ENCODE peak calls at places on chromosome 11, in nine cellular contexts. B is right lobe of liver, J is pancreas, W is kidney epithelial cell, I is HCT116, K is tibial nerve, R is AG04450, D is PC-9, P is astrocyte of the cerebellum. G is an unnamed sample.

GRCh38 chr11:113475160-113475761 is at the start of gene DRD2:
- DNase-seq in W (no peak), I (no peak), B (no peak), R (no peak), K (no peak), J (no peak), P (no peak), D (no peak), G (no peak)

GRCh38 chr11:832529-833113 is at the start of gene CD151:
- DNase-seq in W (no peak), J (peak; percentile 76), K (no peak), D (peak; percentile 60), B (no peak), R (no peak), I (no peak), P (no peak), G (no peak)

GRCh38 chr11:61949169-61950034 is 749 bp upstream of the BEST1 start:
- DNase-seq in K (peak; percentile 76), D (no peak), P (peak; percentile 49), J (peak; percentile 84), W (no peak), B (no peak), I (peak; percentile 81), R (peak; percentile 95), G (peak; percentile 59)

GRCh38 chr11:32213223-32213622 is 122.3 kb downstream of the RCN1 start:
- DNase-seq in P (peak; percentile 55), J (no peak), R (peak; percentile 23), B (no peak), I (no peak), D (no peak), K (no peak), W (peak; percentile 58), G (peak; percentile 10)

GRCh38 chr11:61682093-61682732 is 2.0 kb downstream of the DAGLA start:
- DNase-seq in B (no peak), I (no peak), P (no peak), R (no peak), J (peak; percentile 88), W (no peak), K (no peak), D (peak; percentile 37), G (no peak)

GRCh38 chr11:94787798-94788197 is 19.6 kb downstream of the AMOTL1 start:
- DNase-seq in R (no peak), P (no peak), D (no peak), W (no peak), J (peak; percentile 71), K (no peak), I (no peak), B (peak; percentile 78), G (no peak)

GRCh38 chr11:2276999-2277328 is 6.6 kb upstream of the ASCL2 start:
- DNase-seq in J (no peak), D (no peak), W (no peak), I (no peak), P (no peak), R (no peak), B (no peak), K (no peak), G (no peak)

GRCh38 chr11:36469881-36470802 is 39.9 kb downstream of the TRAF6 start:
- DNase-seq in R (no peak), I (no peak), K (no peak), P (no peak), D (no peak), W (peak; percentile 59), J (no peak), B (no peak), G (no peak)

GRCh38 chr11:76654980-76655379 is 15.6 kb downstream of the LRRC32 start:
- DNase-seq in J (no peak), D (no peak), K (no peak), R (no peak), W (no peak), P (no peak), B (peak; percentile 28), I (no peak), G (no peak)

GRCh38 chr11:72553748-72554147 is 119.4 kb upstream of the CLPB start:
- DNase-seq in K (no peak), J (no peak), P (no peak), R (no peak), B (no peak), W (no peak), D (no peak), I (no peak), G (no peak)

GRCh38 chr11:35811783-35812182 is 132.1 kb upstream of the LDLRAD3 start:
- DNase-seq in R (no peak), I (no peak), J (no peak), W (no peak), D (no peak), K (no peak), B (no peak), P (no peak), G (no peak)

GRCh38 chr11:66882540-66882939 is 25.7 kb downstream of the LRFN4 start:
- DNase-seq in P (no peak), B (peak; percentile 73), W (no peak), I (no peak), D (no peak), K (no peak), J (no peak), R (no peak), G (no peak)

GRCh38 chr11:108616549-108616948 is 23.0 kb upstream of the EXPH5 start:
- DNase-seq in R (no peak), D (peak; percentile 66), B (no peak), K (no peak), I (peak; percentile 96), J (no peak), P (peak; percentile 69), W (peak; percentile 99), G (peak; percentile 43)

GRCh38 chr11:44760917-44761545 is 34.3 kb downstream of the TSPAN18 start:
- DNase-seq in R (peak; percentile 52), D (no peak), K (no peak), I (peak; percentile 44), B (peak; percentile 34), P (peak; percentile 23), W (peak; percentile 64), J (no peak), G (no peak)

GRCh38 chr11:103877221-103877620 is 159.2 kb upstream of the DDI1 start:
- DNase-seq in K (no peak), R (no peak), P (no peak), W (no peak), I (no peak), B (no peak), J (no peak), D (no peak), G (no peak)

GRCh38 chr11:103871923-103872551 is 164.4 kb upstream of the DDI1 start:
- DNase-seq in W (no peak), R (no peak), I (no peak), D (no peak), J (no peak), K (no peak), P (no peak), B (no peak), G (no peak)

GRCh38 chr11:103875855-103876510 is 160.5 kb upstream of the DDI1 start:
- DNase-seq in K (no peak), B (no peak), W (no peak), J (no peak), I (no peak), R (no peak), D (no peak), P (no peak), G (no peak)

GRCh38 chr11:103870821-103871309 is 165.6 kb upstream of the DDI1 start:
- DNase-seq in K (peak; percentile 55), R (no peak), W (no peak), B (no peak), D (no peak), P (no peak), J (no peak), I (no peak), G (no peak)

DNA sequence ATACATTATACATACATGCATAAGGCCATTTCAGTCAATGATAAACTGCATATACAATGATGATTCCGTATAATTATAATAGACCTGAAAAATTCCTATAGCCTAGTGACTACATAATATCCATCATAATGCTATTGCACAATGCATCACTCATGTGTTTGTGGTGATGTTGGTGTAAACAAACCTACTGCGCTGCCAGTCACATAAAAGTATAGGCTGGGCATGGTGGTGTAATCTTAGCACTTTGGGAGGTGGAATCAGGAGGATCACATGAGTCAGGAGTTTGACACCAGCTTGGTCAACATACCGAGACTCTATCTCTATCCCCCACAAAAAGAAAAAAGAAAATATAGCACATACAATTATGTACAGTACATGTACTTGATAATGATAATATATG is 163.7 kb upstream of the DDI1 start:
- DNase-seq in P (no peak), I (no peak), B (no peak), R (no peak), D (no peak), K (no peak), W (no peak), J (no peak), G (no peak)
- H3K4me3 ChIP-seq in P (no peak overlapping the region), I (no peak overlapping the region), B (no peak overlapping the region), R (no peak overlapping the region), D (no peak overlapping the region), K (no peak overlapping the region), W (no peak overlapping the region), J (no peak overlapping the region), G (no peak overlapping the region)

GRCh38 chr11:104260456-104260855 is 96.5 kb upstream of the PDGFD start:
- DNase-seq in D (no peak), B (no peak), P (no peak), K (no peak), J (no peak), R (no peak), W (no peak), I (no peak), G (no peak)

GRCh38 chr11:104254347-104254746 is 90.4 kb upstream of the PDGFD start:
- DNase-seq in W (no peak), K (no peak), P (no peak), D (peak; percentile 3), I (peak; percentile 46), R (no peak), J (peak; percentile 28), B (no peak), G (peak; percentile 7)

GRCh38 chr11:104259121-104259610 is 95.2 kb upstream of the PDGFD start:
- DNase-seq in B (no peak), J (no peak), W (no peak), P (no peak), R (no peak), I (no peak), K (no peak), D (no peak), G (no peak)

GRCh38 chr11:104256525-104256924 is 92.6 kb upstream of the PDGFD start:
- DNase-seq in R (no peak), K (no peak), W (no peak), D (no peak), J (no peak), I (no peak), B (no peak), P (no peak), G (no peak)
- TF ChIP-seq CTCF in R (peak; percentile 44), K (no peak), W (peak; percentile 25), D (peak; percentile 56), J (no peak), I (peak; percentile 19), B (no peak), P (no peak), G (no peak)

GRCh38 chr11:111734383-111735261 is 31.6 kb downstream of the PPP2R1B start:
- DNase-seq in R (no peak), W (no peak), D (no peak), B (no peak), K (no peak), I (no peak), J (peak; percentile 36), P (no peak), G (no peak)
- H3K4me3 ChIP-seq in R (no peak overlapping the region), W (no peak overlapping the region), D (peak overlapping the region; percentile 51), B (no peak overlapping the region), K (peak overlapping the region; percentile 14), I (no peak overlapping the region), J (no peak overlapping the region), P (no peak overlapping the region), G (no peak overlapping the region)

GRCh38 chr11:19800162-19800561 is 87.5 kb downstream of the NAV2 start:
- DNase-seq in J (no peak), P (no peak), R (no peak), W (no peak), B (no peak), I (no peak), D (no peak), K (no peak), G (no peak)
- TF ChIP-seq CTCF in J (no peak), P (peak; percentile 51), R (peak; percentile 35), W (peak; percentile 38), B (no peak), I (no peak), D (no peak), K (no peak), G (peak; percentile 51)

G was measured in HFF-Myc.